ENCODE peak calls at places on chromosomes 7 and 10, in six cellular contexts. One of them, this sample, is unnamed.

GRCh38 chr10:12491491-12491890 is 142.1 kb downstream of the CAMK1D start:
- DNase-seq in IMR-90: no peak
- DNase-seq in mesenchymal stem cell: no peak
- DNase-seq in H1: no peak
- DNase-seq in neuronal stem cell: no peak
- DNase-seq in trophoblast cell: no peak
- DNase-seq in this sample: no peak

GRCh38 chr7:102044984-102045673 is 227.7 kb downstream of the CUX1 start:
- DNase-seq in IMR-90: peak
- DNase-seq in mesenchymal stem cell: no peak
- DNase-seq in H1: no peak
- DNase-seq in neuronal stem cell: no peak
- DNase-seq in trophoblast cell: no peak
- DNase-seq in this sample: no peak

GRCh38 chr10:122498521-122498920 is 37.2 kb downstream of the HTRA1 start:
- DNase-seq in IMR-90: no peak
- DNase-seq in mesenchymal stem cell: no peak
- DNase-seq in H1: no peak
- DNase-seq in neuronal stem cell: no peak
- DNase-seq in trophoblast cell: no peak
- DNase-seq in this sample: no peak

GRCh38 chr10:97319671-97320479 is 804 bp downstream of the FRAT1 start:
- DNase-seq in IMR-90: no peak
- DNase-seq in mesenchymal stem cell: peak
- DNase-seq in H1: peak
- DNase-seq in neuronal stem cell: peak
- DNase-seq in trophoblast cell: no peak
- DNase-seq in this sample: peak

GRCh38 chr7:73683916-73684693 is 708 bp downstream of the BUD23 start:
- DNase-seq in IMR-90: no peak
- DNase-seq in mesenchymal stem cell: no peak
- DNase-seq in H1: no peak
- DNase-seq in neuronal stem cell: no peak
- DNase-seq in trophoblast cell: no peak
- DNase-seq in this sample: no peak

GRCh38 chr10:19683326-19683725 is 132.9 kb upstream of the PLXDC2 start:
- DNase-seq in IMR-90: peak
- DNase-seq in mesenchymal stem cell: no peak
- DNase-seq in H1: no peak
- DNase-seq in neuronal stem cell: no peak
- DNase-seq in trophoblast cell: peak
- DNase-seq in this sample: no peak

GRCh38 chr10:120949511-120950102 is 98.4 kb downstream of the WDR11 start:
- DNase-seq in IMR-90: no peak
- DNase-seq in mesenchymal stem cell: peak
- DNase-seq in H1: no peak
- DNase-seq in neuronal stem cell: no peak
- DNase-seq in trophoblast cell: no peak
- DNase-seq in this sample: peak

GRCh38 chr7:80089341-80089740 is 45.3 kb upstream of the GNAI1 start:
- DNase-seq in IMR-90: peak
- DNase-seq in mesenchymal stem cell: peak
- DNase-seq in H1: no peak
- DNase-seq in neuronal stem cell: no peak
- DNase-seq in trophoblast cell: no peak
- DNase-seq in this sample: no peak

GRCh38 chr10:122568551-122568950 is 8.0 kb downstream of the DMBT1 start:
- DNase-seq in IMR-90: no peak
- DNase-seq in mesenchymal stem cell: no peak
- DNase-seq in H1: no peak
- DNase-seq in neuronal stem cell: no peak
- DNase-seq in trophoblast cell: no peak
- DNase-seq in this sample: no peak

GRCh38 chr10:50550291-50550839 is 73.4 kb downstream of the SGMS1 start:
- DNase-seq in IMR-90: peak
- DNase-seq in mesenchymal stem cell: no peak
- DNase-seq in H1: no peak
- DNase-seq in neuronal stem cell: no peak
- DNase-seq in trophoblast cell: no peak
- DNase-seq in this sample: no peak

GRCh38 chr7:94400022-94400421 is 5.3 kb downstream of the COL1A2 start:
- DNase-seq in IMR-90: no peak
- DNase-seq in mesenchymal stem cell: no peak
- DNase-seq in H1: no peak
- DNase-seq in neuronal stem cell: no peak
- DNase-seq in trophoblast cell: no peak
- DNase-seq in this sample: no peak

GRCh38 chr10:70053212-70053895 is 708 bp downstream of the MACROH2A2 start:
- DNase-seq in IMR-90: no peak
- DNase-seq in mesenchymal stem cell: peak
- DNase-seq in H1: no peak
- DNase-seq in neuronal stem cell: peak
- DNase-seq in trophoblast cell: no peak
- DNase-seq in this sample: peak

GRCh38 chr10:89792187-89792586 is 90.8 kb downstream of the KIF20B start:
- DNase-seq in IMR-90: peak
- DNase-seq in mesenchymal stem cell: peak
- DNase-seq in H1: no peak
- DNase-seq in neuronal stem cell: no peak
- DNase-seq in trophoblast cell: no peak
- DNase-seq in this sample: no peak

GRCh38 chr7:39271386-39271785 is 293.7 kb downstream of the POU6F2 start:
- DNase-seq in IMR-90: no peak
- DNase-seq in mesenchymal stem cell: no peak
- DNase-seq in H1: no peak
- DNase-seq in neuronal stem cell: no peak
- DNase-seq in trophoblast cell: no peak
- DNase-seq in this sample: no peak

GRCh38 chr7:157410831-157411556 is 74.2 kb downstream of the DNAJB6 start:
- DNase-seq in IMR-90: no peak
- DNase-seq in mesenchymal stem cell: no peak
- DNase-seq in H1: no peak
- DNase-seq in neuronal stem cell: no peak
- DNase-seq in trophoblast cell: no peak
- DNase-seq in this sample: no peak

GRCh38 chr10:86687750-86688149 is 19.4 kb downstream of the LDB3 start:
- DNase-seq in IMR-90: peak
- DNase-seq in mesenchymal stem cell: peak
- DNase-seq in H1: no peak
- DNase-seq in neuronal stem cell: no peak
- DNase-seq in trophoblast cell: peak
- DNase-seq in this sample: no peak

GRCh38 chr7:158847451-158847866 is 8.9 kb upstream of the DYNC2I1 start:
- DNase-seq in IMR-90: no peak
- DNase-seq in mesenchymal stem cell: peak
- DNase-seq in H1: no peak
- DNase-seq in neuronal stem cell: no peak
- DNase-seq in trophoblast cell: no peak
- DNase-seq in this sample: no peak

GRCh38 chr10:59243611-59244195 is 67.3 kb downstream of the PHYHIPL start:
- DNase-seq in IMR-90: no peak
- DNase-seq in mesenchymal stem cell: no peak
- DNase-seq in H1: no peak
- DNase-seq in neuronal stem cell: no peak
- DNase-seq in trophoblast cell: peak
- DNase-seq in this sample: no peak

GRCh38 chr10:107477266-107477665 is 312.8 kb upstream of the SORCS1 start:
- DNase-seq in IMR-90: no peak
- DNase-seq in mesenchymal stem cell: no peak
- DNase-seq in H1: no peak
- DNase-seq in neuronal stem cell: no peak
- DNase-seq in trophoblast cell: no peak
- DNase-seq in this sample: no peak
- H4K91ac ChIP-seq in IMR-90: no peak
- H4K91ac ChIP-seq in mesenchymal stem cell: no peak
- H4K91ac ChIP-seq in H1: no peak
- H4K91ac ChIP-seq in neuronal stem cell: no peak
- H4K91ac ChIP-seq in trophoblast cell: no peak
- H4K91ac ChIP-seq in this sample: no peak

GRCh38 chr10:112949875-112950507 is at the start of gene TCF7L2:
- DNase-seq in IMR-90: peak
- DNase-seq in mesenchymal stem cell: peak
- DNase-seq in H1: peak
- DNase-seq in neuronal stem cell: peak
- DNase-seq in trophoblast cell: peak
- DNase-seq in this sample: peak

GRCh38 chr10:112950714-112951348 is 784 bp downstream of the TCF7L2 start:
- DNase-seq in IMR-90: peak
- DNase-seq in mesenchymal stem cell: peak
- DNase-seq in H1: no peak
- DNase-seq in neuronal stem cell: no peak
- DNase-seq in trophoblast cell: peak
- DNase-seq in this sample: no peak

GRCh38 chr10:112951349-112952281 is 1.6 kb downstream of the TCF7L2 start:
- DNase-seq in IMR-90: peak
- DNase-seq in mesenchymal stem cell: peak
- DNase-seq in H1: no peak
- DNase-seq in neuronal stem cell: peak
- DNase-seq in trophoblast cell: peak
- DNase-seq in this sample: peak

GRCh38 chr10:112946649-112947048 is 3.4 kb upstream of the TCF7L2 start:
- DNase-seq in IMR-90: no peak
- DNase-seq in mesenchymal stem cell: no peak
- DNase-seq in H1: no peak
- DNase-seq in neuronal stem cell: no peak
- DNase-seq in trophoblast cell: no peak
- DNase-seq in this sample: no peak

DNA sequence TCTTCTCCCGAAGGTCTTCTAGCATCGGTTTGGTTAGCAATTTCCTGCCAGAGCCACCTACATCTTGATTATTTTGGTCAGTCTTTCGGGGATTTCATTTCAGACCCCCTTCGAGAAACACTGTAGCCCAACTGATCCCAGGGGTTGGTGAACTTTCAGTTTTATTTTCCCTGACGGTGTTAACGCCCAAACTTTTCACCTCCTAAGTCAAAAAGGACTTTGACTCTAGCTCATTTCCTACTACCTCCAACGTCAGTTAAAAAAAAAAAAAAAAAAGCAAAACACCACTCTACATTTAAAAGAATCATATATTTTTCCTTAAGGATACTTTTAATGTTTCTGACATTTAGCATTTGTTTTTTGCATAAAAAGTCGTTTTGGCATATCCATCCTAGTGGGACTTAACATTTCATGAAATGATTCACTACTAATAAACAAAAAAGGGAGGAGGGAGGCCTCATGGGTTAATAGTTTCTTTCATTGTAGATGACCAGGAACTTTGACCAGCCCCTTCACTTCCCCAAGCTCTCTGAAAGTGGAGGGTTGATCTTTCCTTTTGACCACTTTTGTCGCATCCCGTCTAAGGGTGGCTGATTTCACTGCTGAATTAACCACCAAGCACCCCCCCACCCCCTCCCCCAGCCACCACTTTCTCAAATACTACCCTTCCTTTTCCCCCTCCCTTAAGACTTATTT is 771 bp upstream of the TCF7L2 start:
- DNase-seq in IMR-90: peak
- DNase-seq in mesenchymal stem cell: peak
- DNase-seq in H1: no peak
- DNase-seq in neuronal stem cell: no peak
- DNase-seq in trophoblast cell: no peak
- DNase-seq in this sample: no peak
- H3K4ac ChIP-seq in IMR-90: peak
- H3K4ac ChIP-seq in mesenchymal stem cell: no peak
- H3K4ac ChIP-seq in H1: peak
- H3K4ac ChIP-seq in neuronal stem cell: no peak
- H3K4ac ChIP-seq in trophoblast cell: peak
- H3K4ac ChIP-seq in this sample: no peak

GRCh38 chr7:2644514-2645273 is 12.9 kb downstream of the TTYH3 start:
- DNase-seq in IMR-90: no peak
- DNase-seq in mesenchymal stem cell: no peak
- DNase-seq in H1: no peak
- DNase-seq in neuronal stem cell: no peak
- DNase-seq in trophoblast cell: no peak
- DNase-seq in this sample: no peak

GRCh38 chr7:2643386-2644229 is 11.8 kb downstream of the TTYH3 start:
- DNase-seq in IMR-90: no peak
- DNase-seq in mesenchymal stem cell: no peak
- DNase-seq in H1: no peak
- DNase-seq in neuronal stem cell: no peak
- DNase-seq in trophoblast cell: no peak
- DNase-seq in this sample: peak

GRCh38 chr7:2646680-2647571 is 15.1 kb downstream of the TTYH3 start:
- DNase-seq in IMR-90: no peak
- DNase-seq in mesenchymal stem cell: no peak
- DNase-seq in H1: no peak
- DNase-seq in neuronal stem cell: no peak
- DNase-seq in trophoblast cell: peak
- DNase-seq in this sample: peak

GRCh38 chr7:2646336-2646679 is 14.5 kb downstream of the TTYH3 start:
- DNase-seq in IMR-90: no peak
- DNase-seq in mesenchymal stem cell: no peak
- DNase-seq in H1: no peak
- DNase-seq in neuronal stem cell: no peak
- DNase-seq in trophoblast cell: no peak
- DNase-seq in this sample: no peak

DNA sequence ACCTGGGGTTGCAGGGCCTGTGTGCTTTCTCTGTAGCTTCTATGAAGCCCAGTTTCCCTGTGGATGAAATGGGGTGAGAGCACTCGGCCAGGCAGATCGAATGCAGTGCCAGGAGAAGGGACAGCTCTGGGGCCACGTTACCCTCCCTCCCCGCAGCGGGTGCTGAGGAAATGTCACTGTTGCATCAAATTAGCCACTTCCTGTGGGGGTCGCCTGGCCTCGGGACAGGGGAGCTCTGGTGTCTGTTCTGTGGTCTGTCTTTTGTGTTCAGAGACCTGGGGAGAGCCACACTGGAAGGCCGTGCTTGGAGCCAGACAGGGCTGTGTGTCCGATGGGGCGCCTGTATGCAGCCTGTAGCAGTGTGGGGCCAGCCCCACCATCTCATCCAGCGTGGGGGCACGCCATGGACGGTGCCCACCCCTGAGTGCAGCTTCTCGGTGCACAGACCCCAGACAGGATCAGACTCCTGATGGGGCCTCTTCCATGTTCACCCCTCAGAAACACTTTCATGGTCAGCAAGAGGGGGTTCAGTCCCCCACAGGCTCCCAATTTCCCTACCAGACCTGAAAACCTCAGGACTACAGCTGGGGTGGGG is 13.6 kb downstream of the TTYH3 start:
- DNase-seq in IMR-90: no peak
- DNase-seq in mesenchymal stem cell: peak
- DNase-seq in H1: no peak
- DNase-seq in neuronal stem cell: no peak
- DNase-seq in trophoblast cell: no peak
- DNase-seq in this sample: peak
- H2AFZ ChIP-seq in IMR-90: peak
- H2AFZ ChIP-seq in mesenchymal stem cell: peak
- H2AFZ ChIP-seq in H1: no peak
- H2AFZ ChIP-seq in neuronal stem cell: no peak
- H2AFZ ChIP-seq in trophoblast cell: no peak
- H2AFZ ChIP-seq in this sample: no peak

DNA sequence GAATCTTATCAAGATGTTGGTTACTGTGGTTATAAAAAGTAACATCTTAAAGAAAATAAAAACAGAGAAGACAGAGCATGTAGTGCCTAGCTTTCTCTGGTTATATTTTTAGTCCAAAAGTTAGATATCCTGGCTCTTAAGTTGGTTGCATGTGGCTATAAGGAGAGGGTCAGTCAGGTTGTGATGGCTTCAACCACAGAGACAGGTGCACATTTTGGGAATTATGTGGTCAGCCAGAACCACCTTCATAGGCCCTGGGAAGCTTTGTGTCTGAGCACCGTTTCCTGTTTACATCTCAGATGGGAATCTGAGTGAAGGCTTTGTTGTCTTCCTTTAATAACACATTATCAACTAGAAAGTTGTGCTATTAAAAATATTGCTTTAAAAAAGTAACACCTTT is 265.1 kb upstream of the IGFBP3 start:
- DNase-seq in IMR-90: no peak
- DNase-seq in mesenchymal stem cell: no peak
- DNase-seq in H1: no peak
- DNase-seq in neuronal stem cell: no peak
- DNase-seq in trophoblast cell: no peak
- DNase-seq in this sample: no peak
- H4K91ac ChIP-seq in IMR-90: peak
- H4K91ac ChIP-seq in mesenchymal stem cell: no peak
- H4K91ac ChIP-seq in H1: no peak
- H4K91ac ChIP-seq in neuronal stem cell: no peak
- H4K91ac ChIP-seq in trophoblast cell: no peak
- H4K91ac ChIP-seq in this sample: no peak